ENCODE peak calls at places on chromosome 12, in four cellular contexts. One of them, this sample, is unnamed.

GRCh38 chr12:70648831-70649230 is 11.6 kb upstream of the PTPRB start:
- DNase-seq in NCI-H2107: no peak
- DNase-seq in tibial artery: no peak
- DNase-seq in effector CD4-positive, alpha-beta T cell: no peak
- DNase-seq in this sample: no peak

GRCh38 chr12:93318720-93319522 is 58.8 kb upstream of the NUDT4 start:
- DNase-seq in tibial artery: no peak
- DNase-seq in effector CD4-positive, alpha-beta T cell: no peak
- DNase-seq in NCI-H2107: peak; percentile 9
- DNase-seq in this sample: no peak

GRCh38 chr12:124774462-124775167 is 89.0 kb downstream of the SCARB1 start:
- DNase-seq in effector CD4-positive, alpha-beta T cell: no peak
- DNase-seq in tibial artery: no peak
- DNase-seq in NCI-H2107: no peak
- DNase-seq in this sample: no peak

GRCh38 chr12:31029466-31029865 is 44.2 kb upstream of the DDX11 start:
- DNase-seq in effector CD4-positive, alpha-beta T cell: no peak
- DNase-seq in NCI-H2107: no peak
- DNase-seq in tibial artery: no peak
- DNase-seq in this sample: no peak

GRCh38 chr12:94553130-94553519 is 93.5 kb upstream of the CEP83 start:
- DNase-seq in effector CD4-positive, alpha-beta T cell: no peak
- DNase-seq in tibial artery: no peak
- DNase-seq in NCI-H2107: no peak
- DNase-seq in this sample: no peak

GRCh38 chr12:57779736-57780135 is 2.9 kb upstream of the TSFM start:
- DNase-seq in effector CD4-positive, alpha-beta T cell: no peak
- DNase-seq in tibial artery: no peak
- DNase-seq in NCI-H2107: no peak
- DNase-seq in this sample: no peak

GRCh38 chr12:92341333-92341691 is 195.7 kb upstream of the BTG1 start:
- DNase-seq in NCI-H2107: no peak
- DNase-seq in tibial artery: no peak
- DNase-seq in effector CD4-positive, alpha-beta T cell: no peak
- DNase-seq in this sample: no peak

GRCh38 chr12:112031472-112031871 is 18.2 kb downstream of the ERP29 start:
- DNase-seq in tibial artery: no peak
- DNase-seq in NCI-H2107: no peak
- DNase-seq in effector CD4-positive, alpha-beta T cell: no peak
- DNase-seq in this sample: no peak

GRCh38 chr12:10293570-10294227 is 14.0 kb upstream of the KLRD1 start:
- DNase-seq in NCI-H2107: no peak
- DNase-seq in tibial artery: no peak
- DNase-seq in effector CD4-positive, alpha-beta T cell: no peak
- DNase-seq in this sample: no peak

GRCh38 chr12:109820921-109821381 is 12.2 kb downstream of the TRPV4 start:
- DNase-seq in NCI-H2107: peak; percentile 58
- DNase-seq in tibial artery: no peak
- DNase-seq in effector CD4-positive, alpha-beta T cell: no peak
- DNase-seq in this sample: no peak

GRCh38 chr12:64044171-64044570 is 177.9 kb downstream of the KICS2 start:
- DNase-seq in effector CD4-positive, alpha-beta T cell: no peak
- DNase-seq in tibial artery: no peak
- DNase-seq in NCI-H2107: no peak
- DNase-seq in this sample: no peak

GRCh38 chr12:12823308-12823707 is 10.2 kb downstream of the DDX47 start:
- DNase-seq in NCI-H2107: no peak
- DNase-seq in tibial artery: no peak
- DNase-seq in effector CD4-positive, alpha-beta T cell: no peak
- DNase-seq in this sample: no peak

GRCh38 chr12:108214486-108214885 is 85.4 kb downstream of the WSCD2 start:
- DNase-seq in effector CD4-positive, alpha-beta T cell: no peak
- DNase-seq in tibial artery: no peak
- DNase-seq in NCI-H2107: no peak
- DNase-seq in this sample: no peak

GRCh38 chr12:104877107-104877705 is 80.9 kb downstream of the SLC41A2 start:
- DNase-seq in NCI-H2107: no peak
- DNase-seq in effector CD4-positive, alpha-beta T cell: no peak
- DNase-seq in tibial artery: no peak
- DNase-seq in this sample: peak; percentile 8

GRCh38 chr12:101763246-101763931 is 24.1 kb upstream of the SYCP3 start:
- DNase-seq in tibial artery: no peak
- DNase-seq in effector CD4-positive, alpha-beta T cell: no peak
- DNase-seq in NCI-H2107: no peak
- DNase-seq in this sample: no peak

GRCh38 chr12:116922194-116922897 is 11.6 kb downstream of the FBXW8 start:
- DNase-seq in NCI-H2107: no peak
- DNase-seq in effector CD4-positive, alpha-beta T cell: no peak
- DNase-seq in tibial artery: no peak
- DNase-seq in this sample: no peak

GRCh38 chr12:113055594-113056380 is 743 bp upstream of the DTX1 start:
- DNase-seq in effector CD4-positive, alpha-beta T cell: no peak
- DNase-seq in tibial artery: no peak
- DNase-seq in NCI-H2107: no peak
- DNase-seq in this sample: no peak

GRCh38 chr12:108234155-108234554 is 105.0 kb downstream of the CMKLR1 start:
- DNase-seq in tibial artery: peak; percentile 71
- DNase-seq in effector CD4-positive, alpha-beta T cell: no peak
- DNase-seq in NCI-H2107: no peak
- DNase-seq in this sample: no peak

GRCh38 chr12:55704824-55705780 is 2.6 kb downstream of the ITGA7 start:
- DNase-seq in NCI-H2107: no peak
- DNase-seq in tibial artery: peak; percentile 84
- DNase-seq in effector CD4-positive, alpha-beta T cell: no peak
- DNase-seq in this sample: no peak